ENCODE peak calls at places on chromosomes 2 and 18, in ten cellular contexts. T is renal cortical epithelial cell, Y is tibial nerve, O is stomach, G is EL, F is neural crest cell, K is retina, M is nucleus accumbens, C is spleen, N is CMK. E is an unnamed sample.

GRCh38 chr2:100294162-100294497 is 28.2 kb downstream of the LONRF2 start:
- DNase-seq in T (no peak), Y (no peak), O (no peak), G (no peak), F (no peak), K (no peak), M (no peak), C (no peak), N (no peak), E (no peak)

GRCh38 chr2:126792186-126792585 is 106.5 kb upstream of the TEX51 start:
- DNase-seq in T (no peak), Y (no peak), O (no peak), G (no peak), F (no peak), K (no peak), M (no peak), C (peak; percentile 49), N (no peak), E (peak; percentile 16)

GRCh38 chr18:45689386-45689785 is 34.6 kb upstream of the SLC14A1 start:
- DNase-seq in T (no peak), Y (no peak), O (no peak), G (no peak), F (no peak), K (no peak), M (no peak), C (no peak), N (no peak), E (no peak)

GRCh38 chr2:55048514-55048924 is 1.7 kb downstream of the RTN4 start:
- DNase-seq in T (peak; percentile 39), Y (no peak), O (no peak), G (peak; percentile 51), F (no peak), K (no peak), M (peak; percentile 9), C (no peak), N (peak; percentile 74), E (no peak)

GRCh38 chr2:20509766-20510490 is 63.1 kb downstream of the RHOB start:
- DNase-seq in T (peak; percentile 79), Y (no peak), O (peak; percentile 71), G (peak; percentile 48), F (no peak), K (no peak), M (peak; percentile 52), C (no peak), N (no peak), E (no peak)

GRCh38 chr18:76981388-76981968 is 151.1 kb downstream of the MBP start:
- DNase-seq in T (no peak), Y (no peak), O (peak; percentile 61), G (no peak), F (no peak), K (no peak), M (no peak), C (peak; percentile 80), N (no peak), E (peak; percentile 73)

GRCh38 chr2:81436256-81436655 is 1131.7 kb upstream of the LRRTM1 start:
- DNase-seq in T (no peak), Y (no peak), O (no peak), G (no peak), F (no peak), K (no peak), M (no peak), C (no peak), N (no peak), E (no peak)

GRCh38 chr2:31764169-31764568 is 183.4 kb upstream of the SRD5A2 start:
- DNase-seq in T (peak; percentile 27), Y (no peak), O (no peak), G (no peak), F (no peak), K (no peak), M (no peak), C (no peak), N (no peak), E (no peak)

GRCh38 chr2:159706385-159706980 is 5.8 kb upstream of the MARCHF7 start:
- DNase-seq in T (no peak), Y (no peak), O (no peak), G (no peak), F (no peak), K (no peak), M (no peak), C (no peak), N (no peak), E (peak; percentile 53)

GRCh38 chr2:215361211-215361875 is 49.5 kb downstream of the ATIC start:
- DNase-seq in T (no peak), Y (no peak), O (no peak), G (no peak), F (no peak), K (no peak), M (no peak), C (no peak), N (no peak), E (no peak)

GRCh38 chr2:11292464-11293255 is 51.8 kb downstream of the ROCK2 start:
- DNase-seq in T (no peak), Y (no peak), O (no peak), G (peak; percentile 25), F (no peak), K (no peak), M (no peak), C (no peak), N (peak; percentile 37), E (no peak)

GRCh38 chr2:214781226-214781625 is 28.3 kb downstream of the BARD1 start:
- DNase-seq in T (no peak), Y (no peak), O (no peak), G (no peak), F (no peak), K (no peak), M (no peak), C (no peak), N (no peak), E (no peak)

GRCh38 chr2:206217743-206218520 is 56.5 kb upstream of the ZDBF2 start:
- DNase-seq in T (no peak), Y (no peak), O (no peak), G (no peak), F (peak; percentile 4), K (peak; percentile 33), M (no peak), C (no peak), N (no peak), E (no peak)

GRCh38 chr2:151999058-151999457 is 99.8 kb downstream of the CACNB4 start:
- DNase-seq in T (peak; percentile 18), Y (no peak), O (peak; percentile 43), G (peak; percentile 47), F (peak; percentile 60), K (peak; percentile 47), M (peak; percentile 12), C (no peak), N (peak; percentile 22), E (peak; percentile 51)

GRCh38 chr18:47756364-47757016 is 174.0 kb downstream of the SMAD2 start:
- DNase-seq in T (peak; percentile 42), Y (no peak), O (peak; percentile 74), G (peak; percentile 50), F (peak; percentile 80), K (peak; percentile 81), M (peak; percentile 33), C (peak; percentile 85), N (no peak), E (peak; percentile 68)

GRCh38 chr2:37318401-37318800 is 6.2 kb downstream of the PRKD3 start:
- DNase-seq in T (no peak), Y (no peak), O (no peak), G (peak; percentile 39), F (no peak), K (no peak), M (no peak), C (no peak), N (no peak), E (no peak)

GRCh38 chr2:72824224-72824842 is 1.5 kb downstream of the EXOC6B start:
- DNase-seq in T (peak; percentile 60), Y (no peak), O (no peak), G (peak; percentile 76), F (no peak), K (no peak), M (no peak), C (no peak), N (no peak), E (no peak)

GRCh38 chr2:179939282-179939681 is 67.8 kb downstream of the CWC22 start:
- DNase-seq in T (no peak), Y (no peak), O (no peak), G (no peak), F (no peak), K (no peak), M (no peak), C (no peak), N (no peak), E (no peak)

GRCh38 chr2:48131503-48132293 is 225.4 kb upstream of the FBXO11 start:
- DNase-seq in T (peak; percentile 71), Y (no peak), O (no peak), G (peak; percentile 14), F (no peak), K (peak; percentile 34), M (no peak), C (no peak), N (no peak), E (no peak)

GRCh38 chr2:181371782-181372292 is 85.3 kb upstream of the ITGA4 start:
- DNase-seq in T (peak; percentile 61), Y (no peak), O (no peak), G (peak; percentile 83), F (no peak), K (peak; percentile 28), M (no peak), C (no peak), N (no peak), E (no peak)

GRCh38 chr2:105737980-105738657 is 6.6 kb upstream of the NCK2 start:
- DNase-seq in T (no peak), Y (no peak), O (no peak), G (no peak), F (no peak), K (no peak), M (no peak), C (no peak), N (no peak), E (no peak)

GRCh38 chr2:52929412-52929811 is 838.2 kb upstream of the CHAC2 start:
- DNase-seq in T (no peak), Y (no peak), O (no peak), G (no peak), F (no peak), K (no peak), M (no peak), C (peak; percentile 31), N (no peak), E (no peak)

GRCh38 chr18:62939433-62939832 is 224.1 kb downstream of the PHLPP1 start:
- DNase-seq in T (no peak), Y (no peak), O (no peak), G (no peak), F (no peak), K (no peak), M (no peak), C (no peak), N (no peak), E (no peak)

GRCh38 chr2:29733945-29734344 is 187.4 kb downstream of the ALK start:
- DNase-seq in T (peak; percentile 59), Y (no peak), O (no peak), G (no peak), F (no peak), K (no peak), M (no peak), C (no peak), N (no peak), E (no peak)

GRCh38 chr18:25230658-25231326 is 121.2 kb downstream of the ZNF521 start:
- DNase-seq in T (peak; percentile 65), Y (peak; percentile 65), O (peak; percentile 60), G (peak; percentile 70), F (no peak), K (no peak), M (peak; percentile 85), C (peak; percentile 78), N (no peak), E (no peak)

GRCh38 chr2:240429872-240430491 is 5.5 kb upstream of the GPC1 start:
- DNase-seq in T (no peak), Y (peak; percentile 4), O (peak; percentile 19), G (no peak), F (no peak), K (no peak), M (no peak), C (peak; percentile 63), N (no peak), E (peak; percentile 38)

GRCh38 chr2:100906131-100906530 is 86.2 kb downstream of the NPAS2 start:
- DNase-seq in T (no peak), Y (no peak), O (no peak), G (no peak), F (no peak), K (no peak), M (no peak), C (no peak), N (no peak), E (no peak)

GRCh38 chr2:102033028-102033749 is 41.4 kb downstream of the IL1R2 start:
- DNase-seq in T (peak; percentile 98), Y (no peak), O (peak; percentile 81), G (peak; percentile 83), F (no peak), K (no peak), M (peak; percentile 17), C (peak; percentile 79), N (no peak), E (peak; percentile 77)

E was measured in left lobe of liver.